ENCODE peak calls at places on chromosomes 1 and 21, in four cellular contexts. R, E, D and O are unnamed samples.
A peak's percentile ranks its signal among the peaks of the same experiment; 100 is the strongest.

GRCh38 chr1:239455743-239456142 is 69.4 kb downstream of the CHRM3 start:
- DNase-seq in R (no peak), E (no peak), D (no peak), O (no peak)

GRCh38 chr1:117567435-117567834 is 38.4 kb upstream of the TENT5C start:
- DNase-seq in R (no peak), E (no peak), D (no peak), O (no peak)

GRCh38 chr1:42658880-42659337 is 686 bp downstream of the PPIH start:
- DNase-seq in R (no peak), E (no peak), D (no peak), O (no peak)

GRCh38 chr1:183873642-183874041 is 68.7 kb downstream of the RGL1 start:
- DNase-seq in R (no peak), E (no peak), D (no peak), O (no peak)

GRCh38 chr1:37186246-37186756 is 152.0 kb upstream of the GRIK3 start:
- DNase-seq in R (no peak), E (no peak), D (no peak), O (no peak)

GRCh38 chr1:12204140-12204539 is 25.7 kb upstream of the VPS13D start:
- DNase-seq in R (no peak), E (no peak), D (no peak), O (no peak)

GRCh38 chr21:36185498-36185897 is 28.9 kb downstream of the DOP1B start:
- DNase-seq in R (no peak), E (peak; percentile 4), D (peak; percentile 9), O (no peak)

GRCh38 chr1:67300561-67300960 is 7.1 kb upstream of the IL12RB2 start:
- DNase-seq in R (no peak), E (no peak), D (no peak), O (no peak)

GRCh38 chr1:42419449-42419848 is 36.4 kb downstream of the ZMYND12 start:
- DNase-seq in R (peak; percentile 75), E (no peak), D (no peak), O (no peak)

GRCh38 chr1:204448321-204448964 is 36.8 kb upstream of the PPP1R15B start:
- DNase-seq in R (no peak), E (no peak), D (no peak), O (no peak)

GRCh38 chr1:18069903-18070302 is 37.7 kb upstream of the IGSF21 start:
- DNase-seq in R (no peak), E (no peak), D (no peak), O (no peak)

GRCh38 chr1:111618953-111619634 is 495 bp upstream of the RAP1A start:
- DNase-seq in R (no peak), E (no peak), D (peak; percentile 72), O (no peak)

GRCh38 chr1:59214764-59215208 is 82.1 kb upstream of the FGGY start:
- DNase-seq in R (no peak), E (peak; percentile 52), D (no peak), O (peak; percentile 69)

GRCh38 chr1:172507741-172508140 is 25.2 kb upstream of the SUCO start:
- DNase-seq in R (no peak), E (no peak), D (no peak), O (no peak)

GRCh38 chr1:38463074-38463473 is 396.5 kb downstream of the RRAGC start:
- DNase-seq in R (no peak), E (no peak), D (no peak), O (no peak)

GRCh38 chr1:88333301-88333700 is 350.8 kb upstream of the PKN2 start:
- DNase-seq in R (no peak), E (no peak), D (no peak), O (no peak)

GRCh38 chr1:229607370-229607769 is 18.6 kb downstream of the TAF5L start:
- DNase-seq in R (no peak), E (no peak), D (no peak), O (no peak)

GRCh38 chr1:151556052-151556451 is 15.9 kb downstream of the TUFT1 start:
- DNase-seq in R (no peak), E (no peak), D (no peak), O (no peak)

GRCh38 chr1:88847618-88848017 is 43.7 kb downstream of the GTF2B start:
- DNase-seq in R (no peak), E (no peak), D (no peak), O (no peak)

GRCh38 chr1:163161337-163161736 is 41.4 kb downstream of the RGS5 start:
- DNase-seq in R (no peak), E (no peak), D (no peak), O (no peak)
- H3K4me1 ChIP-seq in R (peaks cover 24% of the 10 kb centered on the region), E (no peaks in the 10 kb centered on the region), D (peaks cover 3% of the 10 kb centered on the region), O (peaks cover 3% of the 10 kb centered on the region)

GRCh38 chr1:26543444-26543835 is 13.9 kb downstream of the RPS6KA1 start:
- DNase-seq in R (no peak), E (no peak), D (no peak), O (no peak)
- H3K4me1 ChIP-seq in R (peaks cover 24% of the 10 kb centered on the region), E (no peaks in the 10 kb centered on the region), D (peaks cover 15% of the 10 kb centered on the region), O (peaks cover 96% of the 10 kb centered on the region)

GRCh38 chr1:40379785-40380452 is 6.4 kb downstream of the SMAP2 start:
- DNase-seq in R (no peak), E (no peak), D (no peak), O (no peak)

GRCh38 chr1:40382110-40382464 is 8.6 kb downstream of the SMAP2 start:
- DNase-seq in R (no peak), E (no peak), D (no peak), O (no peak)

GRCh38 chr1:40381268-40382109 is 8.0 kb downstream of the SMAP2 start:
- DNase-seq in R (no peak), E (no peak), D (no peak), O (no peak)

GRCh38 chr1:40382601-40383000 is 9.1 kb downstream of the SMAP2 start:
- DNase-seq in R (no peak), E (no peak), D (no peak), O (no peak)

DNA sequence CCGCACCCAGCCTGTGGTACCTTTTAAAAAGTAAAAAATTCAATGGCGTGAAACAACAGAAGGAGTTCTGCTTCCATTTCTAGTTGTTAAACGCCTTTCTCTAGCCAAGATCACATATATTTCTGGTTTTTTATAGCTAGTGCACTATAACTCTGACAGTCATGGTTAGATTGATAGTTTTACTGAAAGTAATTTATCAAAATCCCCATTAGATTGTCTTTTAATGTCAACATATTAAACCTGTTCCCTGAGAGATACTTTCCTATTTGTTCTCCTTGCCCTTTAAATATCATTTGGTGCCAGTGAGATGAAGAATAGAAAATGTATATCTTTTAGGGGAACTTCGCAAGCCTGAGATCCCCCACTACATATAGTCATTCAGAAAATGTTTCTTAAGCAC is 7.3 kb downstream of the SMAP2 start:
- DNase-seq in R (no peak), E (no peak), D (no peak), O (no peak)
- H3K4me1 ChIP-seq in R (peaks cover 44% of the 10 kb centered on the region), E (peaks cover 6% of the 10 kb centered on the region), D (peaks cover 7% of the 10 kb centered on the region), O (peaks cover 15% of the 10 kb centered on the region)

DNA sequence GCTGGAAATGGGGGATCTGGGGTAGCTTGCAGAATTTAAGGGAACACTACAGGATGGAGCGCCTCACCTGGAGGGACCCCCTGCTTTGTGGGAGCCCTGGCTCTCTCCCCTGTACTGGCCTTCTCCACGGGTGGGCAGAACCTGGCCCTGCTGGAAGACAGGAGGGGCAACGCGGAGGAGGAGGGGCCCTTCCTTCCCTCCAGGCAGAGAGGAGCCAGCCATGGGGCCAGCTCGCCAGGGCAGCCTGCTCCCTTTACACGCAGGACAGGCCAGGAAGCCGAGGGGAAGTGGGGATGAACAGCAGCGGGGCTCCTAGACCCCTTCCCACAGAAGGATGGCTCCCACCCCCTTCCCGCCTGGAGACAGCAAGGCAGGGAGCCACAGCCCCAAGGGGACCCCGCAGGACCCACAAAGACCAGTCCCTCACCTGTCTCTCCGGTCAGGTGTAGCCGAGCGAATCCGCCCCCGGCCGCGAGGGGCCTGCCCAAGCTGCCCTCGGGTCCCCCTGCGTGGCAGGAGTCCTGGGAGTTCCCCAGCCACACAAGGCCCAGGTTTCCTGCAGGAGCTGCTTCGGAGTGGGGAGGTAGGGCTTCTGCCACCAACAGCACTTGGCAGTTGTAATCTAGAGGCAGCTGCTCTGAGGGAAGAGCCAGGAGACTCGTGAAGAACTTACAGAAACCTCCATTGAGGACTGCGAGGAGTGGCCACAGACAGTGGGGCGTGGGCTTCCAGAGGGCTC is 1.6 kb upstream of the SLC19A1 start:
- DNase-seq in R (peak; percentile 11), E (no peak), D (peak; percentile 81), O (no peak)
- H3K4me1 ChIP-seq in R (peaks cover 16% of the 10 kb centered on the region), E (no peaks in the 10 kb centered on the region), D (peaks cover 7% of the 10 kb centered on the region), O (peaks cover 32% of the 10 kb centered on the region)

GRCh38 chr21:43188712-43189151 is 19.9 kb downstream of the CRYAA start:
- DNase-seq in R (no peak), E (no peak), D (peak; percentile 39), O (no peak)
- H3K4me1 ChIP-seq in R (peaks cover 10% of the 10 kb centered on the region), E (no peaks in the 10 kb centered on the region), D (no peaks in the 10 kb centered on the region), O (no peaks in the 10 kb centered on the region)

DNA sequence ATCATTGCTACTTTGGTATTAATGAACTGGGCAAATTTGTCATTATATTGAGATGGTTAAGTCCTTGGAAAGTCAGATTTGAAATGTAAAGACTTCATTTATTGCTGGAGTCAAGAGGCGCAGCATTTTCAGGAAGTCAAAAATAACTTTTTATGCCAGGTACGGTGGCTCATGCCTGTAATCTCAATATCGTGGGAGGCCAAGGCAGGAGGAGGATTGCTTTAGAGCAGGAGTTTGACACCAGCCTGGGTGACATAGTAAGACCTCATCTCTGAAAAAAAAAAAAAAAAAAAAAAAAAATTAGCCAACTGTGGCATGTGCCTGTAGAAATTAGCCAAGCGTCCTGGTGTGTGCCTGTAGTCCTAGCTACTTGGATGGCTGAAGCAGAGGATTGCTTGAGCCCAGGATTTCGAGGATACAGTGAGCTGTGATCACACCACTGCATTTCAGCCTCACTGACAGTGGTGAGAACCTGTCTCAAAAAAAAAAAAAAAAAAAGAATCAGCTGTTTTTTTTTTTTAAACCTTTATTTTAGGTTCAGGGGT is 5.5 kb downstream of the HIPK1 start:
- DNase-seq in R (no peak), E (no peak), D (no peak), O (no peak)
- H3K4me1 ChIP-seq in R (peaks cover 78% of the 10 kb centered on the region), E (no peaks in the 10 kb centered on the region), D (peaks cover 6% of the 10 kb centered on the region), O (peaks cover 89% of the 10 kb centered on the region)

DNA sequence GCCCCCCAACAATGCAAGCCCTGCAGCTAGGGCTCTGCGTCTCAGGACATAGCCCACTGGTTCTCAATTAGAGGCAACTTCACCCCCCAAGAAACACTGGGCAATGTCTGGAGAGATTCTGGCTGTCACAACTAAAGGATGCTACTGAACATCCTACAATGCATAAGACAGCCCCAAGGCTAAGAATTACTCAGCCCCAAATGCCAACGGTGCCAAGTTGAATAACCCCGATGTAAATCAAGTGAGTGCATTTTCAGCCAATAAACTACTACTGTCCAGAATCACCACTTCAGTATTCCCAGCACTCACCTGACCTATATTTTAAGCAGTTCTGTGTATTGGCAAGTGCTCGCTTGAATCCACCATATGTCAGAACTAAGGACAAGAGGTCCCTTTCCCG is 6.9 kb downstream of the RIPK4 start:
- DNase-seq in R (no peak), E (no peak), D (no peak), O (no peak)
- H3K4me1 ChIP-seq in R (peaks cover 17% of the 10 kb centered on the region), E (peaks cover 3% of the 10 kb centered on the region), D (peaks cover 43% of the 10 kb centered on the region), O (peaks cover 48% of the 10 kb centered on the region)

DNA sequence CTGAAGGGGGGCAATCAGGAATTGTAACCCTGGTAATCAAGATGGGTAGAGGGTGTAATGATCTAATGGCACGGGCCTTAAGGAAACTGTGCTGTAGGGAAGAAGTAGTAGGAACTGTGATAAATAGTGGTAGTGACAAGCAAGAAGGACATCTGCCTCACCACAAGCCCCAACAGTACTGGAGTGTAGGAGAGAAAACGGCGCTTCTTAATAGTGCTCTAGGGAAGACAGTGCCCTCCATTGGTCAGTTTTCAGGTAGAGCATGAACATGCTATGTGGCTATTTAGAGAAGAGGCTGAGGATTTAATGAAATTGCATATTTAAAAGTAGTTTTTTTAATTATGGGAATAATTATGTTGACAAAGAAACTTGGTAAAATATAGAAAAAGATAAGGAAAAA is 32.2 kb downstream of the SLC30A7 start:
- DNase-seq in R (no peak), E (no peak), D (no peak), O (no peak)
- H3K4me1 ChIP-seq in R (peaks cover 10% of the 10 kb centered on the region), E (no peaks in the 10 kb centered on the region), D (no peaks in the 10 kb centered on the region), O (peaks cover 10% of the 10 kb centered on the region)